ENCODE peak calls at places on chromosomes 1 and 21, in four cellular contexts. A, D, U and W are unnamed samples.

GRCh38 chr1:10646347-10646861 is 150.0 kb downstream of the CASZ1 start:
- DNase-seq in U (no peak), D (no peak), A (peak; percentile 18), W (no peak)

GRCh38 chr1:33902486-33903209 is 38.8 kb downstream of the HMGB4 start:
- DNase-seq in A (no peak), D (no peak), U (no peak), W (no peak)

GRCh38 chr1:160006312-160006940 is 25.4 kb downstream of the PIGM start:
- DNase-seq in U (peak; percentile 71), A (peak; percentile 32), D (peak; percentile 50), W (peak; percentile 28)

GRCh38 chr1:8780405-8780804 is 37.0 kb downstream of the RERE start:
- DNase-seq in A (no peak), D (no peak), U (no peak), W (no peak)

GRCh38 chr21:38784458-38785266 is 21.1 kb upstream of the ETS2 start:
- DNase-seq in D (no peak), U (no peak), A (no peak), W (no peak)

GRCh38 chr1:197915217-197915616 is 2.0 kb upstream of the LHX9 start:
- DNase-seq in U (no peak), D (no peak), A (no peak), W (no peak)

GRCh38 chr1:183551924-183552323 is 38.3 kb downstream of the NCF2 start:
- DNase-seq in A (no peak), D (no peak), U (no peak), W (no peak)

GRCh38 chr21:14452031-14452778 is 69.3 kb upstream of the HSPA13 start:
- DNase-seq in A (no peak), U (no peak), D (no peak), W (no peak)

GRCh38 chr1:74586253-74586897 is 74.0 kb upstream of the LRRC53 start:
- DNase-seq in A (no peak), D (no peak), U (no peak), W (no peak)

GRCh38 chr1:17207966-17208418 is 3.1 kb downstream of the PADI1 start:
- DNase-seq in A (peak; percentile 77), U (peak; percentile 12), D (no peak), W (peak; percentile 61)

GRCh38 chr1:240117202-240117769 is 25.6 kb downstream of the FMN2 start:
- DNase-seq in A (no peak), U (no peak), D (no peak), W (no peak)

GRCh38 chr1:112614460-112615065 is 4.4 kb downstream of the ST7L start:
- DNase-seq in D (no peak), A (peak; percentile 73), U (no peak), W (no peak)

GRCh38 chr1:113216664-113217063 is 143.7 kb downstream of the LRIG2 start:
- DNase-seq in D (no peak), U (no peak), A (no peak), W (no peak)

GRCh38 chr21:28640326-28640725 is 352.4 kb downstream of the LTN1 start:
- DNase-seq in A (no peak), U (no peak), D (no peak), W (no peak)

GRCh38 chr1:43464840-43465693 is 11.3 kb upstream of the HYI start:
- DNase-seq in A (no peak), U (no peak), D (no peak), W (no peak)

GRCh38 chr1:201673912-201674311 is 135.0 kb downstream of the NAV1 start:
- DNase-seq in A (no peak), D (no peak), U (no peak), W (no peak)

GRCh38 chr1:2557146-2558029 is 1.2 kb downstream of the TNFRSF14 start:
- DNase-seq in U (no peak), D (no peak), A (no peak), W (no peak)

GRCh38 chr1:185695299-185695698 is 38.9 kb upstream of the HMCN1 start:
- DNase-seq in D (no peak), U (no peak), A (no peak), W (no peak)

GRCh38 chr1:153624965-153625611 is 2.2 kb downstream of the S100A13 start:
- DNase-seq in A (no peak), U (no peak), D (no peak), W (no peak)

GRCh38 chr1:47918257-47918867 is 78.8 kb downstream of the TRABD2B start:
- DNase-seq in D (no peak), U (no peak), A (no peak), W (no peak)

GRCh38 chr21:43858806-43859648 is 6.0 kb upstream of the AGPAT3 start:
- DNase-seq in A (no peak), D (no peak), U (no peak), W (no peak)

GRCh38 chr1:227120827-227121226 is 180.7 kb downstream of the COQ8A start:
- DNase-seq in D (no peak), A (no peak), U (no peak), W (no peak)

GRCh38 chr1:40929145-40929544 is 50.4 kb upstream of the CTPS1 start:
- DNase-seq in U (no peak), A (no peak), D (no peak), W (no peak)

GRCh38 chr21:31666445-31667010 is 7.0 kb downstream of the SOD1 start:
- DNase-seq in U (no peak), A (no peak), D (no peak), W (no peak)

GRCh38 chr1:59318271-59318865 is 21.5 kb downstream of the FGGY start:
- DNase-seq in A (no peak), D (no peak), U (no peak), W (no peak)

GRCh38 chr1:236753554-236753953 is 41.5 kb upstream of the MTR start:
- DNase-seq in D (no peak), U (no peak), A (peak; percentile 10), W (no peak)

GRCh38 chr1:207128336-207128921 is 24.4 kb downstream of the C4BPA start:
- DNase-seq in D (no peak), U (no peak), A (peak; percentile 84), W (no peak)

GRCh38 chr1:153292740-153293479 is 19.8 kb downstream of the PGLYRP3 start:
- DNase-seq in U (no peak), D (no peak), A (no peak), W (no peak)

GRCh38 chr1:163290025-163290610 is 31.6 kb upstream of the NUF2 start:
- DNase-seq in D (no peak), A (no peak), U (no peak), W (no peak)

GRCh38 chr1:60564856-60565445 is 491.4 kb upstream of the C1orf87 start:
- DNase-seq in U (no peak), D (no peak), A (no peak), W (no peak)

GRCh38 chr1:112445591-112445990 is 49.6 kb downstream of the CTTNBP2NL start:
- DNase-seq in U (no peak), A (no peak), D (no peak), W (no peak)

GRCh38 chr1:81466970-81467369 is 333.8 kb upstream of the ADGRL2 start:
- DNase-seq in D (no peak), A (no peak), U (no peak), W (no peak)

GRCh38 chr21:44024257-44024656 is 12.1 kb downstream of the TRAPPC10 start:
- DNase-seq in A (no peak), D (no peak), U (no peak), W (no peak)

GRCh38 chr1:119613769-119614358 is 34.2 kb downstream of the ZNF697 start:
- DNase-seq in U (peak; percentile 41), D (peak; percentile 85), A (peak; percentile 59), W (peak; percentile 69)

GRCh38 chr1:205436776-205437485 is 15.1 kb upstream of the LEMD1 start:
- DNase-seq in D (no peak), A (no peak), U (no peak), W (no peak)

GRCh38 chr1:6359568-6360496 is 33.7 kb downstream of the ACOT7 start:
- DNase-seq in U (peak; percentile 42), A (peak; percentile 65), D (peak; percentile 67), W (no peak)